ENCODE peak calls at places on chromosomes 2 and 18, in six cellular contexts. C is HL-60, L is H1, S is SK-N-SH, X is GM12878, B is K562. N is an unnamed sample.

GRCh38 chr2:16351541-16351940 is 314.1 kb downstream of the CYRIA start:
- DNase-seq in C (no peak), B (no peak), L (no peak), X (no peak), S (no peak), N (no peak)

GRCh38 chr2:181850914-181851560 is 40.5 kb upstream of the ITPRID2 start:
- DNase-seq in X (no peak), L (no peak), B (no peak), S (no peak), C (no peak), N (no peak)

GRCh38 chr2:46311651-46312223 is 14.5 kb downstream of the EPAS1 start:
- DNase-seq in B (no peak), S (no peak), C (no peak), X (no peak), L (no peak), N (no peak)

GRCh38 chr2:147782521-147782920 is 62.3 kb upstream of the ACVR2A start:
- DNase-seq in X (no peak), S (no peak), L (no peak), C (no peak), B (no peak), N (no peak)

GRCh38 chr2:12883911-12884310 is 167.2 kb downstream of the TRIB2 start:
- DNase-seq in X (no peak), B (no peak), S (no peak), C (no peak), L (no peak), N (no peak)

GRCh38 chr2:111946294-111947114 is 48.1 kb downstream of the MERTK start:
- DNase-seq in S (no peak), L (no peak), X (no peak), B (no peak), C (no peak), N (peak)

GRCh38 chr2:128449226-128450061 is 130.8 kb upstream of the HS6ST1 start:
- DNase-seq in X (no peak), S (peak), B (no peak), C (no peak), L (no peak), N (no peak)

GRCh38 chr18:2914844-2915243 is 68.0 kb downstream of the EMILIN2 start:
- DNase-seq in S (no peak), X (no peak), B (no peak), C (no peak), L (no peak), N (no peak)

GRCh38 chr2:107128381-107128780 is 242.4 kb upstream of the ST6GAL2 start:
- DNase-seq in S (no peak), X (no peak), C (no peak), B (no peak), L (no peak), N (no peak)

GRCh38 chr2:205483122-205483521 is 199.2 kb upstream of the NRP2 start:
- DNase-seq in S (no peak), L (no peak), B (no peak), X (no peak), C (no peak), N (no peak)

GRCh38 chr18:25233582-25234362 is 118.2 kb downstream of the ZNF521 start:
- DNase-seq in X (no peak), L (no peak), B (no peak), S (no peak), C (no peak), N (no peak)

GRCh38 chr2:48346124-48346536 is 183.8 kb upstream of the STON1 start:
- DNase-seq in L (no peak), C (no peak), X (no peak), S (no peak), B (no peak), N (peak)

GRCh38 chr2:157414050-157414449 is 29.8 kb downstream of the CYTIP start:
- DNase-seq in B (no peak), C (no peak), S (no peak), L (no peak), X (peak), N (no peak)

GRCh38 chr2:88692187-88692586 is 714 bp downstream of the RPIA start:
- DNase-seq in B (peak), S (peak), C (no peak), X (no peak), L (no peak), N (peak)

GRCh38 chr2:232528746-232529445 is 2.9 kb downstream of the CHRND start:
- DNase-seq in S (peak), L (no peak), C (no peak), B (no peak), X (no peak), N (no peak)

GRCh38 chr2:30744823-30745222 is 62.4 kb downstream of the CAPN13 start:
- DNase-seq in B (no peak), S (no peak), X (no peak), L (no peak), C (no peak), N (no peak)

GRCh38 chr18:68438983-68439382 is 275.9 kb downstream of the TMX3 start:
- DNase-seq in S (no peak), C (peak), X (no peak), L (no peak), B (no peak), N (no peak)

GRCh38 chr2:224838335-224838734 is 122.2 kb upstream of the CCDC195 start:
- DNase-seq in B (no peak), X (no peak), S (no peak), C (no peak), L (no peak), N (no peak)

GRCh38 chr2:17416891-17417391 is 101.3 kb downstream of the RAD51AP2 start:
- DNase-seq in C (no peak), L (no peak), B (no peak), X (no peak), S (no peak), N (no peak)

GRCh38 chr2:16138811-16139662 is 198.7 kb downstream of the MYCN start:
- DNase-seq in S (no peak), C (no peak), X (no peak), L (no peak), B (no peak), N (no peak)

GRCh38 chr18:30828700-30829099 is 213.8 kb downstream of the DSC3 start:
- DNase-seq in C (no peak), S (no peak), L (no peak), B (no peak), X (no peak), N (no peak)

GRCh38 chr2:237465515-237466227 is 21.4 kb upstream of the MLPH start:
- DNase-seq in S (no peak), B (no peak), C (no peak), L (no peak), X (no peak), N (no peak)

GRCh38 chr18:34971313-34971712 is 69.9 kb upstream of the MAPRE2 start:
- DNase-seq in B (no peak), L (no peak), X (no peak), C (peak), S (no peak), N (no peak)

GRCh38 chr18:65592419-65592818 is 158.4 kb upstream of the CDH7 start:
- DNase-seq in S (no peak), B (no peak), X (no peak), C (no peak), L (no peak), N (no peak)

GRCh38 chr18:41761329-41762028 is 193.6 kb upstream of the PIK3C3 start:
- DNase-seq in C (no peak), S (no peak), L (no peak), B (no peak), X (no peak), N (no peak)

GRCh38 chr2:157182204-157182709 is 75.2 kb upstream of the GALNT5 start:
- DNase-seq in B (peak), X (no peak), L (no peak), C (no peak), S (no peak), N (no peak)

GRCh38 chr2:218370410-218371063 is 11.5 kb upstream of the SLC11A1 start:
- DNase-seq in B (no peak), X (no peak), S (no peak), L (no peak), C (peak), N (peak)

GRCh38 chr18:75218524-75218923 is 7.9 kb downstream of the TSHZ1 start:
- DNase-seq in C (no peak), X (no peak), L (no peak), B (no peak), S (no peak), N (no peak)

GRCh38 chr2:218888341-218888740 is 7.7 kb downstream of the WNT10A start:
- DNase-seq in C (no peak), B (no peak), L (no peak), X (no peak), S (no peak), N (no peak)

GRCh38 chr2:25936889-25937545 is 45.3 kb downstream of the KIF3C start:
- DNase-seq in L (no peak), X (no peak), S (peak), C (no peak), B (no peak), N (no peak)

GRCh38 chr2:239777219-239777618 is 247.9 kb downstream of the NDUFA10 start:
- DNase-seq in B (no peak), L (no peak), C (no peak), S (no peak), X (no peak), N (no peak)

GRCh38 chr2:226474131-226474530 is 325.5 kb downstream of the IRS1 start:
- DNase-seq in C (no peak), X (no peak), L (no peak), B (no peak), S (no peak), N (no peak)

GRCh38 chr2:168253379-168253778 is 6.0 kb upstream of the STK39 start:
- DNase-seq in S (no peak), B (no peak), L (no peak), X (no peak), C (no peak), N (no peak)

GRCh38 chr2:98543842-98544241 is 64.5 kb downstream of the COA5 start:
- DNase-seq in C (no peak), B (no peak), X (no peak), S (no peak), L (no peak), N (no peak)

GRCh38 chr2:98543214-98543613 is 65.1 kb downstream of the COA5 start:
- DNase-seq in L (no peak), C (no peak), S (no peak), B (no peak), X (no peak), N (no peak)

GRCh38 chr2:98547092-98547798 is 61.1 kb downstream of the COA5 start:
- DNase-seq in X (no peak), L (no peak), B (no peak), C (no peak), S (no peak), N (no peak)

GRCh38 chr2:98545591-98545990 is 62.7 kb downstream of the COA5 start:
- DNase-seq in L (no peak), X (no peak), C (no peak), S (no peak), B (no peak), N (no peak)

DNA sequence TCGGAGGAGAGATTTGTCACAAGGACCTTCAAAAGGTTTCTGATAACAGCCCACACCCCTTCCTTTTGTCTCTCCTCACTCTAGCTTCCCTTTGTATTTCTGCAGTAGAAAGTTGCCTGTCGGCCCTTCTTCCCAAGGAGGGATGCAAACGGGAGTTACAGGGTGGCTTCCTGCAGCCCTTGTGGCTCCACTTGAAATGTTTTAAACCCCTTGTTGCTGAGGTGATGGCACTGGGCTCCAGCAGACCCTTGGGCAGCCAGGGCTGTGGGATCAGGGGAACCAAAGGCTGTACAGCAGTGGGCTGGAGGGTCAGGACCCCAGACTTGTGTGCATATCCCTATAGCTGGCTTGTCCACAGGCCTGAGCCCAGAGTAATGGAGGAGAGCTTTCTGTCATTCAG is 62.1 kb downstream of the COA5 start:
- DNase-seq in X (no peak), L (no peak), C (no peak), S (no peak), B (no peak), N (no peak)
- TF ChIP-seq GABPA in X (no peak), L (no peak), C (no peak), S (no peak), B (no peak), N (no peak)

DNA sequence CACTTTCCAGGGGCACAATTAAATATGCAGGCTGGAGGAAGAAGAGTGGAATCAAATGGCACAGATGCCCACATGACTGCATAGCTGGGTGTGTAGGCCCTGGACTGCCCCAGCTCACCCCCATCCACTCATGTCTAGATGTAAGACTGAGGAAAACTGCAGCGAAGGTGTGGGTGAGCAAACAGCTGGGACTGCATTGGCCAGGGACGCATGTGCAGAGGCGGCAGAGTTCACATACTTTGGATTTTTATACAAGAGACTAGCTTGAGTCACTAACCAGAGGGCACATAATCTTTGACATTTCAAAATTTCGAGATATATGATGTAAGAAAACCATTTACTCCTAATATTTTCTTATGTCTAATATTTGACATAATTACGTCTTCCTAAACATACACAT is 60.1 kb downstream of the SPIRE1 start:
- DNase-seq in X (no peak), S (no peak), L (no peak), C (no peak), B (no peak), N (peak)
- TF ChIP-seq GABPA in X (no peak), S (no peak), L (no peak), C (no peak), B (no peak), N (no peak)

GRCh38 chr2:36450466-36451196 is 95.1 kb downstream of the CRIM1 start:
- DNase-seq in L (no peak), C (no peak), S (no peak), X (no peak), B (no peak), N (peak)
- TF ChIP-seq GABPA in L (no peak), C (no peak), S (no peak), X (no peak), B (no peak), N (no peak)

DNA sequence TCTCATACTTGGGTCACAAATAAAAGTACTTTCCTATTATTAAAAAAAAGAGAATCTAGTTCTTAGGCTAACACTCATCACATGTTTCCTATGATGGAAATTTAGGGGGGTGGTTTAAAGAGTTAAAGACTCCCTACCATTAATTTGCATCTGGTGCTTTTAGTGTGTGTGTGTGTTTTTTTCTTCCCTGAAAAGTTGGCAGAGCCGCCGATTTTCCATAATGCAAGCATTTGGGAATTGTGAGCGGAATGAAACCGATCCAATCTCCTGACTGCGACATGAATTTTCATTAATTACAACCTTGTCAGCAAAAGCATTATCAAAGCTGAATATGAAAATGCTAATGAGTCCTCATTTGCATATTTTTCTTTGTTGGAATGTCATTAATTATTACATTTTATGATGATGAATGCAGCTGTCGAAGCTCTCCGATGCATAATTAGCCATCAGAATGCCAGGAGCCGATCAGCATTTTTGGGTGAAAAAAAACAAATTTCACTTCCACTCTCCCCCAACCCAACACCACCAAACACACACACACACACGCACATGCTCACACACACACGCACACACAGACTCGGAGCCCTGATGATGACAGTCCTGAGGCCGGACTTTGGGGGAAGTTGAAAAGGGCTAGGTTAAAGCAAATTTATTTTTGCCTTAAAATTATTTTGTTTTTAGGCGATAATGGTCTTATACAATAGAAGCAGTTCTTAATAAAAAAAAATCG is 165.4 kb downstream of the TCF4 start:
- DNase-seq in S (peak), L (no peak), C (no peak), B (no peak), X (no peak), N (no peak)
- TF ChIP-seq GABPA in S (no peak), L (no peak), C (no peak), B (no peak), X (no peak), N (no peak)

DNA sequence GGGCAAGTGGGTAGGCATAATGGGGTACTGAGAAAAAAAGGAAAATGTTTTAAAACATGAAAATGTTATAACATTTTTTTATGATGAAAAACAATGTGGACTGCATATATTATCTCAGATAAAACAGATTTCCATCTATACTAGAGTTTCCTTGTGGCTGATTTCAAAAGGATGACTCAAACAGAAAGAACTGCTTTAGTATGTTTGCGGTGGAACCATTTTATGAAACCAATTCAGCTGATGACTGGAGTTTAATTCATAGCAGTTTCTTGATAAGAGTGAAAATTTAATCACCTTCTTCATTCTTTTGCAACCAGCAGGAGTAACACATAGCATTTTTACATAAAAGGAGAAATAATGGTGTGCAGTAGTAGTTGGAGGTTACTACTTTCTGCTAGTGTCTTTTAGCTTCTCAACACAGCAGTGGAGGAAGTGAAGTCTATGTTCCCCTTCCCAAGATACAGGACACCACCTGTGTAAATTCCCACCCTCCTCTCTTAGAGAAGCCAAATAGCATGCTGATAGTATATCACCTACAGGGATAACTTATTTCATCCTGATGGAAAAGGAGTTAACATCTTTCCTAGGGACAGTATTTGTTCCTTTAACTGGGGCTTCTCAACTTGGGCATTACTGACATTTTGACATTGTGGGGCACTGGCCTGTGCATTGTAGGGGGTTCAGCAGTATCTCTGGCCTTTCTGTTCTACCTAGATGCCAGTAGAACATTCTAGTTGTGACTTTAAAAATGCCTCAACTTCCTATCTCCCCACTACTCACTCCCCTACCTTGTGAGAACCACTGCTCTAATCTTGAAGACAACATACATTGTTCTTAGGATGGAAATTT is 29.9 kb downstream of the PELI1 start:
- DNase-seq in X (peak), C (no peak), L (no peak), B (no peak), S (no peak), N (no peak)
- TF ChIP-seq GABPA in X (peak), C (no peak), L (no peak), B (no peak), S (no peak), N (no peak)

GRCh38 chr2:23401427-23402204 is 16.6 kb downstream of the KLHL29 start:
- DNase-seq in C (no peak), X (no peak), B (no peak), S (no peak), L (no peak), N (no peak)

GRCh38 chr2:23397483-23397882 is 12.5 kb downstream of the KLHL29 start:
- DNase-seq in C (no peak), L (no peak), S (no peak), X (no peak), B (no peak), N (no peak)

GRCh38 chr2:23402205-23402740 is 17.3 kb downstream of the KLHL29 start:
- DNase-seq in S (no peak), C (no peak), X (no peak), L (no peak), B (no peak), N (no peak)

GRCh38 chr2:23400703-23401102 is 15.7 kb downstream of the KLHL29 start:
- DNase-seq in S (no peak), B (no peak), C (no peak), X (no peak), L (no peak), N (no peak)

GRCh38 chr2:23399674-23400261 is 14.8 kb downstream of the KLHL29 start:
- DNase-seq in S (no peak), B (no peak), L (no peak), C (no peak), X (peak), N (no peak)
- TF ChIP-seq GABPA in S (no peak), B (peak), L (no peak), C (no peak), X (no peak), N (no peak)

DNA sequence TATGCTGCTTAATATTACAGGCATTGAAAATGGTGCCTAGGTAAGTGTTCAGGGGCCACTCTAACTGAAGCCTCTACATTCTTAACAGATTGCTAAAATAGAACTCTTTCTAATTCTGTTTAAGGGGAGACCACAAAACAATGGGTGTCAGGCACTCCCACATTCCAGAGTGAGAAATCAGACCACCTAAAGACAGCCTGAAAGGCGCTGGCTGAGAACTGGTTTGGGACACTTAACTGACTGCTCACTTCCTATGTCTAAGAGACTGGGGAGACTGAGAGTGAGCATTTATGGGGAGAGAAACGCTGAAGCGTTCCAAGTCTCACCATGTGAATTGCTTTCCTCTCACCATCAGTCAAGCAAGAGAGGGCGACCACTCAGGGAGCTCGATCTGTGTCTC is 108.8 kb upstream of the ITGB6 start:
- DNase-seq in C (no peak), B (no peak), S (no peak), X (no peak), L (peak), N (no peak)
- TF ChIP-seq GABPA in C (no peak), B (no peak), S (no peak), X (no peak), L (no peak), N (no peak)

GRCh38 chr18:50395093-50395492 is 20.2 kb downstream of the SKA1 start:
- DNase-seq in L (no peak), C (no peak), B (no peak), S (no peak), X (no peak), N (no peak)

GRCh38 chr18:50398099-50398498 is 23.3 kb downstream of the SKA1 start:
- DNase-seq in B (no peak), C (no peak), L (no peak), X (no peak), S (no peak), N (no peak)

GRCh38 chr18:50396005-50396404 is 21.2 kb downstream of the SKA1 start:
- DNase-seq in C (no peak), X (no peak), L (no peak), B (peak), S (no peak), N (no peak)

GRCh38 chr18:50398947-50399346 is 24.1 kb downstream of the SKA1 start:
- DNase-seq in C (no peak), S (peak), X (no peak), L (no peak), B (no peak), N (no peak)

GRCh38 chr18:50397023-50397422 is 22.2 kb downstream of the SKA1 start:
- DNase-seq in B (no peak), C (no peak), X (no peak), L (no peak), S (no peak), N (no peak)
- TF ChIP-seq GABPA in B (no peak), C (no peak), X (no peak), L (no peak), S (no peak), N (no peak)